ENCODE peak calls at places on chromosomes 1 and 21, in five cellular contexts. Y, A, T, L and V are unnamed samples.

GRCh38 chr1:27968692-27969091 is 8.9 kb downstream of the XKR8 start:
- DNase-seq in Y (no peak), A (peak), T (no peak), L (peak), V (peak)

GRCh38 chr1:233656032-233656620 is 42.2 kb downstream of the KCNK1 start:
- DNase-seq in Y (no peak), A (no peak), T (no peak), L (no peak), V (no peak)

GRCh38 chr1:161216945-161217712 is 2.0 kb downstream of the FCER1G start:
- DNase-seq in Y (peak), A (peak), T (no peak), L (no peak), V (peak)

GRCh38 chr21:41133896-41134522 is 34.0 kb upstream of the BACE2 start:
- DNase-seq in Y (no peak), A (peak), T (no peak), L (peak), V (peak)

GRCh38 chr1:178323067-178323466 is 173.7 kb downstream of the CLEC20A start:
- DNase-seq in Y (no peak), A (no peak), T (no peak), L (no peak), V (no peak)

GRCh38 chr1:28830814-28831213 is 18.8 kb downstream of the OPRD1 start:
- DNase-seq in Y (no peak), A (no peak), T (no peak), L (no peak), V (no peak)

GRCh38 chr1:110326826-110327225 is 12.4 kb upstream of the RBM15 start:
- DNase-seq in Y (no peak), A (no peak), T (no peak), L (no peak), V (no peak)

GRCh38 chr1:179588425-179589024 is 3.1 kb upstream of the TDRD5 start:
- DNase-seq in Y (no peak), A (no peak), T (no peak), L (no peak), V (no peak)

GRCh38 chr21:35096959-35097358 is 47.9 kb upstream of the RUNX1 start:
- DNase-seq in Y (no peak), A (no peak), T (no peak), L (no peak), V (no peak)

GRCh38 chr1:33657833-33658232 is 185.4 kb downstream of the ZSCAN20 start:
- DNase-seq in Y (no peak), A (no peak), T (no peak), L (no peak), V (no peak)

GRCh38 chr1:241899211-241899610 is 51.2 kb downstream of the EXO1 start:
- DNase-seq in Y (no peak), A (no peak), T (no peak), L (no peak), V (no peak)

GRCh38 chr1:23019851-23020625 is 770 bp downstream of the KDM1A start:
- DNase-seq in Y (peak), A (peak), T (peak), L (no peak), V (peak)

GRCh38 chr1:117607471-117607870 is 1.6 kb downstream of the TENT5C start:
- DNase-seq in Y (peak), A (no peak), T (no peak), L (no peak), V (no peak)

GRCh38 chr1:44217809-44218410 is 4.6 kb downstream of the DMAP1 start:
- DNase-seq in Y (peak), A (peak), T (peak), L (peak), V (peak)

GRCh38 chr21:26385721-26386120 is 187.4 kb downstream of the CYYR1 start:
- DNase-seq in Y (no peak), A (peak), T (no peak), L (no peak), V (peak)

GRCh38 chr1:203607169-203607873 is 19.3 kb upstream of the ATP2B4 start:
- DNase-seq in Y (peak), A (peak), T (no peak), L (peak), V (peak)

DNA sequence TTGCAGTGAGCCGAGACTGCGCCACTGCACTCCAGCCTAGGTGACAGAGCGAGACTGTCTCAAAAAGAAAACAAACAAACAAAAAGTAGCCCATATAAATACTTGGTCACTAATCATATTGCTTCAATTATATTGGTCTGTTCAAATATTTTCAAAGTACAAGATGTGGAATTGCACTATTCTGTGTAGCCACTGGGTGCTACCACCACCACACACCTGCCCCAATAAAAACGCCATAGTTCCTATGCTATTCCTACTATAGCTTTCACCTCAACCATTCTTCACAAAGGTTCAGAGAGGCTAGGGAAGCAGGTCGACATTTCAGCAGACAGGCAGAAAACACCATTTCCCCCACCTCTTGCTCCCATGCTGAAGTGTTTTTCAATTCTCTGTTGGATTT is 16.7 kb downstream of the NDC1 start:
- DNase-seq in Y (no peak), A (no peak), T (no peak), L (no peak), V (no peak)
- TF ChIP-seq CTCF in Y (no peak), A (no peak), T (no peak), L (peak), V (no peak)

GRCh38 chr1:26345718-26346117 is 8.2 kb downstream of the CRYBG2 start:
- DNase-seq in Y (no peak), A (no peak), T (no peak), L (no peak), V (no peak)
- TF ChIP-seq CTCF in Y (no peak), A (no peak), T (no peak), L (no peak), V (no peak)

GRCh38 chr1:37393173-37393572 is 81.2 kb upstream of the ZC3H12A start:
- DNase-seq in Y (no peak), A (no peak), T (no peak), L (no peak), V (no peak)

GRCh38 chr1:37392051-37392450 is 82.3 kb upstream of the ZC3H12A start:
- DNase-seq in Y (no peak), A (no peak), T (no peak), L (no peak), V (no peak)

GRCh38 chr1:37393585-37394120 is 80.7 kb upstream of the ZC3H12A start:
- DNase-seq in Y (no peak), A (no peak), T (no peak), L (no peak), V (no peak)

GRCh38 chr1:37398096-37398495 is 76.3 kb upstream of the ZC3H12A start:
- DNase-seq in Y (no peak), A (no peak), T (no peak), L (no peak), V (no peak)

GRCh38 chr1:37394574-37395464 is 79.6 kb upstream of the ZC3H12A start:
- DNase-seq in Y (no peak), A (no peak), T (no peak), L (no peak), V (no peak)
- TF ChIP-seq CTCF in Y (no peak), A (no peak), T (no peak), L (no peak), V (no peak)

GRCh38 chr1:174569240-174569639 is 121.5 kb downstream of the GPR52 start:
- DNase-seq in Y (no peak), A (no peak), T (no peak), L (no peak), V (no peak)
- TF ChIP-seq CTCF in Y (no peak), A (no peak), T (no peak), L (no peak), V (no peak)

GRCh38 chr1:58576727-58577675 is at the start of gene TACSTD2:
- DNase-seq in Y (no peak), A (no peak), T (peak), L (no peak), V (no peak)
- TF ChIP-seq CTCF in Y (no peak), A (no peak), T (no peak), L (no peak), V (no peak)

DNA sequence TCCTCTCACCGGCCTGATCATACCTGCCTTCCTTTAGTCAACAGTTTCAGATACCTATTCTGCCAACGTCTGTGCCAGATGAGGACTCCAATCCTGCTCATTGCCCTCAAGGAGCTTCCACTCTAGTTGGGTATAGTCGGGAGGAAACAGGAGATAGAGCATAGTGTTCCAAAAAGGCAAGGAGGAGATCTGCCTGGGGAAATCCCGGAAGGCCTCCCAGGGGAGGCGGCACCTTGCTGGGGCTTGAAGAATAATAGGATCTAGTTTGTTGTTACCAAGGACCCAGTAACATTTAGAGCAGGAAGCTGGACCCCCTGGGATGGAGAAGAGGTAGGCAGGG is 12.3 kb downstream of the LDLRAP1 start:
- DNase-seq in Y (no peak), A (no peak), T (no peak), L (no peak), V (no peak)
- TF ChIP-seq CTCF in Y (no peak), A (no peak), T (no peak), L (no peak), V (no peak)

DNA sequence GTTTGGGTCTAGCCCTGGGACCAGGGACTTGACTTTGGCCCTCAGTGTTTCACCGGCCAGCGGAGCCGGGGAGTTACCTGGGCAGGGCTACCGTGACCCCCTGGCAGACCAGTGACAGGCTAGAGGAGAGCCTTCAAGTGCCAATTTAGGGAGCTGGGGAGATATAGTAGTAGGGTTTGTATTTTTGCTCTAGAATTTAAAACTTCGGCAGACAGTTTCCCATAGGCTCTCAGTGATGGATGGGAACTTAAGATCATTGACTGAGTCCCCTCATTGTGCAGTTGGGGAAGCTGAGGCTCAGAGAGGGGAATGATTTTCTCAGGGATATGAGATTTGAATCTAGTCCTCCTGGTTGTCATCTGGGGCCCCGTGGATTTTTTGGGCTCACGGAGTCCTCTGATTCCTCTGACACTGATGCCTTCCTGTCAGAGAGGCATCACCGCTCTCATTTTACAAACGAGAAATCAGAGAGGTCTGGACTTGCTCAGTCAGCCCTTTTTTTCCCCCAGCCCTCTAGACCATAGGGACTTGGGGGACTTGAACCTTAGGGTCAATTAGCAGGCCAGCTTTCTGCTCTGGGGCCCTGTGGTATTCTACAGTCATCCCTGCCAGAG is 58.3 kb upstream of the ACOT11 start:
- DNase-seq in Y (no peak), A (no peak), T (no peak), L (no peak), V (no peak)
- TF ChIP-seq CTCF in Y (peak), A (no peak), T (no peak), L (no peak), V (no peak)

DNA sequence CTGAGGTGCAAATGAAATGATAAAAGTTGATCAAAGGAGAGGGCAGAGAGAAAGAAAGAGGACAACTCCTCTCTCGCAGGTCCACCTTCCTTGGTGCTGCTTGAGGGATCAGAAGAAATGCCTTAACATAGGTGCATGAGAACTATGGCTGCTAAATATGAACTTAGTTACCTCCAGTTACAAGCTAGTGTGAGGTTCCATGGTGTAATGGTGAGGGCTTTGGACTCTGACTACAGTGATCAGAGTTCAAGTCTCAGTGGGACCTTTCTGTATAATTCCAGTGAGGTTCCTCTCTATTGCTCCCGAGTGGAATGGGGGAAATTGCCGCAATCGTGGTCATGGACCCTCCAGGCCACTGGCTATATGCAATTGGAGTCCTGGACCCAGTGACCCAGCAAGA is 387.3 kb downstream of the FAM72C start:
- DNase-seq in Y (no peak), A (no peak), T (no peak), L (no peak), V (no peak)
- TF ChIP-seq CTCF in Y (no peak), A (no peak), T (no peak), L (no peak), V (no peak)

GRCh38 chr1:97209381-97209780 is 487.8 kb downstream of the PTBP2 start:
- DNase-seq in Y (no peak), A (no peak), T (no peak), L (no peak), V (peak)
- TF ChIP-seq CTCF in Y (no peak), A (no peak), T (no peak), L (no peak), V (no peak)